ENCODE peak calls at places on chromosomes 1 and 21, in ten cellular contexts. One of them, this sample, is unnamed.

GRCh38 chr1:39866767-39867166 is 16.5 kb downstream of the TRIT1 start:
- DNase-seq in body of pancreas: no peak
- DNase-seq in foreskin fibroblast: peak; percentile 67
- DNase-seq in tibial nerve: no peak
- DNase-seq in mesothelial cell of epicardium: no peak
- DNase-seq in BE2C: no peak
- DNase-seq in neural crest cell: no peak
- DNase-seq in heart left ventricle: no peak
- DNase-seq in lower leg skin: no peak
- DNase-seq in fibroblast of pulmonary artery: peak; percentile 74
- DNase-seq in this sample: no peak

GRCh38 chr1:117652421-117652820 is 46.6 kb downstream of the TENT5C start:
- DNase-seq in foreskin fibroblast: no peak
- DNase-seq in lower leg skin: no peak
- DNase-seq in fibroblast of pulmonary artery: no peak
- DNase-seq in heart left ventricle: no peak
- DNase-seq in tibial nerve: no peak
- DNase-seq in neural crest cell: no peak
- DNase-seq in BE2C: no peak
- DNase-seq in body of pancreas: no peak
- DNase-seq in mesothelial cell of epicardium: no peak
- DNase-seq in this sample: no peak

GRCh38 chr1:84353665-84354064 is 44.6 kb upstream of the DNASE2B start:
- DNase-seq in BE2C: peak; percentile 62
- DNase-seq in lower leg skin: no peak
- DNase-seq in neural crest cell: no peak
- DNase-seq in foreskin fibroblast: peak; percentile 62
- DNase-seq in mesothelial cell of epicardium: no peak
- DNase-seq in tibial nerve: no peak
- DNase-seq in heart left ventricle: no peak
- DNase-seq in body of pancreas: no peak
- DNase-seq in fibroblast of pulmonary artery: peak; percentile 58
- DNase-seq in this sample: no peak

GRCh38 chr1:26584022-26584485 is 54.5 kb downstream of the RPS6KA1 start:
- DNase-seq in body of pancreas: no peak
- DNase-seq in mesothelial cell of epicardium: no peak
- DNase-seq in lower leg skin: no peak
- DNase-seq in foreskin fibroblast: no peak
- DNase-seq in neural crest cell: no peak
- DNase-seq in heart left ventricle: no peak
- DNase-seq in tibial nerve: no peak
- DNase-seq in BE2C: no peak
- DNase-seq in fibroblast of pulmonary artery: no peak
- DNase-seq in this sample: no peak

GRCh38 chr1:70043806-70044205 is 161.6 kb downstream of the LRRC40 start:
- DNase-seq in mesothelial cell of epicardium: no peak
- DNase-seq in body of pancreas: no peak
- DNase-seq in foreskin fibroblast: peak; percentile 57
- DNase-seq in BE2C: no peak
- DNase-seq in lower leg skin: no peak
- DNase-seq in fibroblast of pulmonary artery: peak; percentile 90
- DNase-seq in neural crest cell: no peak
- DNase-seq in tibial nerve: no peak
- DNase-seq in heart left ventricle: no peak
- DNase-seq in this sample: no peak

GRCh38 chr1:88985033-88985432 is 7.4 kb downstream of the KYAT3 start:
- DNase-seq in fibroblast of pulmonary artery: peak; percentile 98
- DNase-seq in body of pancreas: peak; percentile 69
- DNase-seq in heart left ventricle: no peak
- DNase-seq in tibial nerve: no peak
- DNase-seq in foreskin fibroblast: peak; percentile 87
- DNase-seq in lower leg skin: no peak
- DNase-seq in BE2C: peak; percentile 65
- DNase-seq in neural crest cell: no peak
- DNase-seq in mesothelial cell of epicardium: no peak
- DNase-seq in this sample: no peak

GRCh38 chr1:11920239-11920903 is 5.9 kb downstream of the KIAA2013 start:
- DNase-seq in mesothelial cell of epicardium: no peak
- DNase-seq in foreskin fibroblast: no peak
- DNase-seq in body of pancreas: peak; percentile 62
- DNase-seq in lower leg skin: no peak
- DNase-seq in BE2C: no peak
- DNase-seq in neural crest cell: no peak
- DNase-seq in heart left ventricle: peak; percentile 57
- DNase-seq in tibial nerve: no peak
- DNase-seq in fibroblast of pulmonary artery: no peak
- DNase-seq in this sample: no peak

GRCh38 chr1:32539584-32540571 is 651 bp downstream of the ZBTB8A start:
- DNase-seq in body of pancreas: peak; percentile 46
- DNase-seq in mesothelial cell of epicardium: peak; percentile 37
- DNase-seq in fibroblast of pulmonary artery: peak; percentile 35
- DNase-seq in lower leg skin: peak; percentile 85
- DNase-seq in heart left ventricle: peak; percentile 36
- DNase-seq in tibial nerve: no peak
- DNase-seq in foreskin fibroblast: peak; percentile 45
- DNase-seq in neural crest cell: peak; percentile 45
- DNase-seq in BE2C: peak; percentile 49
- DNase-seq in this sample: peak; percentile 51

GRCh38 chr1:174976436-174977107 is 23.2 kb upstream of the CACYBP start:
- DNase-seq in lower leg skin: no peak
- DNase-seq in mesothelial cell of epicardium: no peak
- DNase-seq in BE2C: no peak
- DNase-seq in body of pancreas: no peak
- DNase-seq in tibial nerve: no peak
- DNase-seq in fibroblast of pulmonary artery: peak; percentile 62
- DNase-seq in heart left ventricle: no peak
- DNase-seq in neural crest cell: no peak
- DNase-seq in foreskin fibroblast: peak; percentile 43
- DNase-seq in this sample: no peak

GRCh38 chr1:226688852-226689251 is 50.2 kb downstream of the ITPKB start:
- DNase-seq in heart left ventricle: no peak
- DNase-seq in neural crest cell: no peak
- DNase-seq in foreskin fibroblast: no peak
- DNase-seq in body of pancreas: no peak
- DNase-seq in tibial nerve: no peak
- DNase-seq in fibroblast of pulmonary artery: no peak
- DNase-seq in lower leg skin: no peak
- DNase-seq in mesothelial cell of epicardium: no peak
- DNase-seq in BE2C: no peak
- DNase-seq in this sample: no peak

GRCh38 chr21:17900990-17901385 is 81.8 kb upstream of the C21orf91 start:
- DNase-seq in fibroblast of pulmonary artery: no peak
- DNase-seq in BE2C: no peak
- DNase-seq in heart left ventricle: no peak
- DNase-seq in lower leg skin: no peak
- DNase-seq in tibial nerve: no peak
- DNase-seq in neural crest cell: no peak
- DNase-seq in mesothelial cell of epicardium: no peak
- DNase-seq in foreskin fibroblast: no peak
- DNase-seq in body of pancreas: no peak
- DNase-seq in this sample: no peak

GRCh38 chr21:45391743-45392079 is 13.3 kb upstream of the COL18A1 start:
- DNase-seq in tibial nerve: no peak
- DNase-seq in neural crest cell: no peak
- DNase-seq in heart left ventricle: no peak
- DNase-seq in foreskin fibroblast: no peak
- DNase-seq in mesothelial cell of epicardium: peak; percentile 8
- DNase-seq in BE2C: no peak
- DNase-seq in lower leg skin: peak; percentile 68
- DNase-seq in body of pancreas: no peak
- DNase-seq in fibroblast of pulmonary artery: no peak
- DNase-seq in this sample: no peak

GRCh38 chr1:27527223-27527856 is 37.4 kb upstream of the WASF2 start:
- DNase-seq in BE2C: no peak
- DNase-seq in foreskin fibroblast: peak; percentile 49
- DNase-seq in mesothelial cell of epicardium: no peak
- DNase-seq in heart left ventricle: peak; percentile 87
- DNase-seq in fibroblast of pulmonary artery: no peak
- DNase-seq in neural crest cell: peak; percentile 33
- DNase-seq in lower leg skin: no peak
- DNase-seq in tibial nerve: no peak
- DNase-seq in body of pancreas: peak; percentile 65
- DNase-seq in this sample: peak; percentile 43

GRCh38 chr1:23960291-23960718 is 677 bp downstream of the PNRC2 start:
- DNase-seq in body of pancreas: no peak
- DNase-seq in foreskin fibroblast: no peak
- DNase-seq in BE2C: no peak
- DNase-seq in heart left ventricle: no peak
- DNase-seq in neural crest cell: no peak
- DNase-seq in fibroblast of pulmonary artery: peak; percentile 54
- DNase-seq in tibial nerve: no peak
- DNase-seq in lower leg skin: no peak
- DNase-seq in mesothelial cell of epicardium: no peak
- DNase-seq in this sample: no peak

GRCh38 chr1:81287681-81288080 is 513.1 kb upstream of the ADGRL2 start:
- DNase-seq in tibial nerve: no peak
- DNase-seq in lower leg skin: no peak
- DNase-seq in BE2C: no peak
- DNase-seq in mesothelial cell of epicardium: no peak
- DNase-seq in neural crest cell: no peak
- DNase-seq in heart left ventricle: no peak
- DNase-seq in body of pancreas: no peak
- DNase-seq in fibroblast of pulmonary artery: peak; percentile 34
- DNase-seq in foreskin fibroblast: no peak
- DNase-seq in this sample: no peak

GRCh38 chr1:228061411-228062084 is 21.0 kb upstream of the ARF1 start:
- DNase-seq in body of pancreas: no peak
- DNase-seq in mesothelial cell of epicardium: no peak
- DNase-seq in BE2C: no peak
- DNase-seq in fibroblast of pulmonary artery: no peak
- DNase-seq in lower leg skin: peak; percentile 85
- DNase-seq in tibial nerve: peak; percentile 0
- DNase-seq in neural crest cell: no peak
- DNase-seq in heart left ventricle: peak; percentile 6
- DNase-seq in foreskin fibroblast: no peak
- DNase-seq in this sample: no peak

GRCh38 chr1:36172983-36173382 is 17.0 kb downstream of the MAP7D1 start:
- DNase-seq in BE2C: no peak
- DNase-seq in body of pancreas: no peak
- DNase-seq in fibroblast of pulmonary artery: peak; percentile 86
- DNase-seq in tibial nerve: no peak
- DNase-seq in foreskin fibroblast: peak; percentile 60
- DNase-seq in neural crest cell: no peak
- DNase-seq in heart left ventricle: no peak
- DNase-seq in mesothelial cell of epicardium: no peak
- DNase-seq in lower leg skin: no peak
- DNase-seq in this sample: no peak

GRCh38 chr21:16422702-16423101 is 692.9 kb downstream of the USP25 start:
- DNase-seq in lower leg skin: no peak
- DNase-seq in body of pancreas: no peak
- DNase-seq in fibroblast of pulmonary artery: peak; percentile 49
- DNase-seq in neural crest cell: no peak
- DNase-seq in foreskin fibroblast: no peak
- DNase-seq in mesothelial cell of epicardium: no peak
- DNase-seq in tibial nerve: no peak
- DNase-seq in heart left ventricle: no peak
- DNase-seq in BE2C: no peak
- DNase-seq in this sample: no peak

DNA sequence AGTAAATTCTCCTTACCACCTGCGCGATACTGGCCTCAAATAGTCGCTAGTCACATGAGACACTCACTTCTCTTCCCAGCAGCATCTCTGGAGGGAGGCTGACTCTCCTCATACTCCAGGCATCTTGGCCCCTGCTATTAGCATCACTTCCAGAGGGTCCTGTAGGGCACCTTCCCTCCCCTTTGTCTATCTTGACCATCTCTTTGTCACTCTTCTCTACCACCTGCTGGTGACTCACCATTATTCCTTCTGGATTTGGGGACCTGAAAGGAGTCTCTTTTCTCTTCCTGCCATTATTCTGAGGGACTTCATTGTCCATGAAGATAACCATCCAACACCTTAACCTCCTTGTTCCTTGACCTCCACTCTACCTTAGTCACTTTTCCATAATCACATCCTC is 31.7 kb upstream of the GPR37L1 start:
- DNase-seq in heart left ventricle: no peak
- DNase-seq in mesothelial cell of epicardium: no peak
- DNase-seq in tibial nerve: no peak
- DNase-seq in neural crest cell: no peak
- DNase-seq in lower leg skin: no peak
- DNase-seq in BE2C: no peak
- DNase-seq in body of pancreas: no peak
- DNase-seq in fibroblast of pulmonary artery: no peak
- DNase-seq in foreskin fibroblast: no peak
- DNase-seq in this sample: no peak
- TF ChIP-seq CTCF in heart left ventricle: no peak
- TF ChIP-seq CTCF in mesothelial cell of epicardium: no peak
- TF ChIP-seq CTCF in tibial nerve: no peak
- TF ChIP-seq CTCF in neural crest cell: no peak
- TF ChIP-seq CTCF in lower leg skin: no peak
- TF ChIP-seq CTCF in BE2C: peak; percentile 42
- TF ChIP-seq CTCF in body of pancreas: peak; percentile 30
- TF ChIP-seq CTCF in fibroblast of pulmonary artery: no peak
- TF ChIP-seq CTCF in foreskin fibroblast: no peak
- TF ChIP-seq CTCF in this sample: no peak

GRCh38 chr1:186325239-186325638 is 49.8 kb downstream of the TPR start:
- DNase-seq in lower leg skin: no peak
- DNase-seq in mesothelial cell of epicardium: no peak
- DNase-seq in BE2C: no peak
- DNase-seq in heart left ventricle: no peak
- DNase-seq in neural crest cell: no peak
- DNase-seq in tibial nerve: no peak
- DNase-seq in fibroblast of pulmonary artery: peak; percentile 36
- DNase-seq in body of pancreas: no peak
- DNase-seq in foreskin fibroblast: no peak
- DNase-seq in this sample: no peak
- TF ChIP-seq CTCF in lower leg skin: no peak
- TF ChIP-seq CTCF in mesothelial cell of epicardium: no peak
- TF ChIP-seq CTCF in BE2C: peak; percentile 48
- TF ChIP-seq CTCF in heart left ventricle: peak; percentile 16
- TF ChIP-seq CTCF in neural crest cell: peak; percentile 50
- TF ChIP-seq CTCF in tibial nerve: no peak
- TF ChIP-seq CTCF in fibroblast of pulmonary artery: peak; percentile 49
- TF ChIP-seq CTCF in body of pancreas: no peak
- TF ChIP-seq CTCF in foreskin fibroblast: peak; percentile 55
- TF ChIP-seq CTCF in this sample: peak; percentile 39

GRCh38 chr21:41832230-41833137 is 46.7 kb downstream of the PRDM15 start:
- DNase-seq in mesothelial cell of epicardium: no peak
- DNase-seq in neural crest cell: no peak
- DNase-seq in body of pancreas: no peak
- DNase-seq in foreskin fibroblast: no peak
- DNase-seq in tibial nerve: no peak
- DNase-seq in heart left ventricle: no peak
- DNase-seq in lower leg skin: peak; percentile 75
- DNase-seq in BE2C: no peak
- DNase-seq in fibroblast of pulmonary artery: no peak
- DNase-seq in this sample: no peak
- TF ChIP-seq CTCF in mesothelial cell of epicardium: no peak
- TF ChIP-seq CTCF in neural crest cell: no peak
- TF ChIP-seq CTCF in body of pancreas: no peak
- TF ChIP-seq CTCF in foreskin fibroblast: no peak
- TF ChIP-seq CTCF in tibial nerve: no peak
- TF ChIP-seq CTCF in heart left ventricle: no peak
- TF ChIP-seq CTCF in lower leg skin: no peak
- TF ChIP-seq CTCF in BE2C: no peak
- TF ChIP-seq CTCF in fibroblast of pulmonary artery: no peak
- TF ChIP-seq CTCF in this sample: no peak

GRCh38 chr1:64010316-64010715 is 193.1 kb upstream of the UBE2U start:
- DNase-seq in BE2C: no peak
- DNase-seq in foreskin fibroblast: no peak
- DNase-seq in body of pancreas: no peak
- DNase-seq in tibial nerve: no peak
- DNase-seq in neural crest cell: no peak
- DNase-seq in fibroblast of pulmonary artery: no peak
- DNase-seq in mesothelial cell of epicardium: no peak
- DNase-seq in lower leg skin: no peak
- DNase-seq in heart left ventricle: no peak
- DNase-seq in this sample: no peak

GRCh38 chr1:64013395-64013794 is 190.0 kb upstream of the UBE2U start:
- DNase-seq in lower leg skin: no peak
- DNase-seq in foreskin fibroblast: no peak
- DNase-seq in BE2C: no peak
- DNase-seq in tibial nerve: no peak
- DNase-seq in body of pancreas: no peak
- DNase-seq in neural crest cell: no peak
- DNase-seq in mesothelial cell of epicardium: no peak
- DNase-seq in heart left ventricle: no peak
- DNase-seq in fibroblast of pulmonary artery: no peak
- DNase-seq in this sample: no peak
- TF ChIP-seq CTCF in lower leg skin: no peak
- TF ChIP-seq CTCF in foreskin fibroblast: no peak
- TF ChIP-seq CTCF in BE2C: no peak
- TF ChIP-seq CTCF in tibial nerve: no peak
- TF ChIP-seq CTCF in body of pancreas: no peak
- TF ChIP-seq CTCF in neural crest cell: no peak
- TF ChIP-seq CTCF in mesothelial cell of epicardium: no peak
- TF ChIP-seq CTCF in heart left ventricle: no peak
- TF ChIP-seq CTCF in fibroblast of pulmonary artery: no peak
- TF ChIP-seq CTCF in this sample: no peak

This sample was measured in progenitor cell of endocrine pancreas.